ENCODE peak calls at places on chromosomes 1 and 21, in six cellular contexts. G, O, R, F, H and S are unnamed samples.

GRCh38 chr21:37675202-37675801 is 241.0 kb downstream of the KCNJ6 start:
- DNase-seq in R (peak; percentile 71), F (peak; percentile 45), H (peak; percentile 38), G (peak; percentile 42), O (peak; percentile 82), S (no peak)

GRCh38 chr21:43827015-43827611 is 37.7 kb downstream of the RRP1 start:
- DNase-seq in O (no peak), R (no peak), F (no peak), G (no peak), H (peak; percentile 55), S (no peak)

GRCh38 chr1:47201179-47201578 is 11.3 kb upstream of the PDZK1IP1 start:
- DNase-seq in O (no peak), G (no peak), H (peak; percentile 29), R (no peak), F (no peak), S (no peak)

GRCh38 chr1:230690101-230690500 is 23.8 kb downstream of the AGT start:
- DNase-seq in F (no peak), R (no peak), G (no peak), O (no peak), H (no peak), S (no peak)

GRCh38 chr1:206110161-206110560 is 7.0 kb downstream of the AVPR1B start:
- DNase-seq in R (no peak), H (no peak), O (no peak), G (no peak), F (no peak), S (no peak)

GRCh38 chr1:117928881-117929339 is 511 bp downstream of the GDAP2 start:
- DNase-seq in F (peak; percentile 67), O (peak; percentile 61), H (peak; percentile 63), G (peak; percentile 74), R (peak; percentile 54), S (peak; percentile 8)

GRCh38 chr21:38803075-38803474 is 2.7 kb upstream of the ETS2 start:
- DNase-seq in O (no peak), F (no peak), H (no peak), G (no peak), R (no peak), S (no peak)

GRCh38 chr1:223097713-223098112 is 45.3 kb downstream of the TLR5 start:
- DNase-seq in O (no peak), H (no peak), G (no peak), R (no peak), F (no peak), S (no peak)

GRCh38 chr1:23865543-23865930 is 2.6 kb downstream of the FUCA1 start:
- DNase-seq in H (peak; percentile 18), R (peak; percentile 36), O (no peak), G (no peak), F (peak; percentile 37), S (no peak)

GRCh38 chr1:63326473-63327380 is 4.4 kb downstream of the FOXD3 start:
- DNase-seq in H (peak; percentile 6), G (no peak), F (no peak), O (peak; percentile 51), R (no peak), S (no peak)

GRCh38 chr21:33042812-33043211 is 17.1 kb downstream of the OLIG2 start:
- DNase-seq in R (no peak), H (peak; percentile 97), G (no peak), O (no peak), F (no peak), S (no peak)

GRCh38 chr1:83583351-83584014 is 415.4 kb downstream of the TTLL7 start:
- DNase-seq in R (no peak), F (peak; percentile 20), H (no peak), O (peak; percentile 47), G (no peak), S (no peak)

GRCh38 chr1:107830546-107830945 is 134.4 kb downstream of the VAV3 start:
- DNase-seq in G (no peak), H (no peak), O (no peak), R (no peak), F (no peak), S (no peak)

GRCh38 chr21:42684109-42684916 is 30.9 kb downstream of the PDE9A start:
- DNase-seq in H (no peak), F (no peak), G (peak; percentile 67), R (no peak), O (no peak), S (no peak)

GRCh38 chr1:74161494-74161893 is 36.5 kb downstream of the LRRIQ3 start:
- DNase-seq in G (no peak), R (no peak), O (no peak), F (no peak), H (peak; percentile 87), S (no peak)

GRCh38 chr21:42437786-42438185 is 34.1 kb downstream of the UBASH3A start:
- DNase-seq in R (no peak), O (peak; percentile 56), F (no peak), G (no peak), H (peak; percentile 2), S (no peak)

GRCh38 chr1:151221616-151222015 is 23.3 kb downstream of the PIP5K1A start:
- DNase-seq in F (no peak), O (no peak), G (no peak), R (no peak), H (no peak), S (no peak)

GRCh38 chr1:151222130-151222529 is 23.8 kb downstream of the PIP5K1A start:
- DNase-seq in G (no peak), O (no peak), H (peak; percentile 33), R (no peak), F (no peak), S (no peak)
- H3K27ac ChIP-seq in G (no peak overlapping the region), O (no peak overlapping the region), H (no peak overlapping the region), R (no peak overlapping the region), F (no peak overlapping the region), S (no peak overlapping the region)

DNA sequence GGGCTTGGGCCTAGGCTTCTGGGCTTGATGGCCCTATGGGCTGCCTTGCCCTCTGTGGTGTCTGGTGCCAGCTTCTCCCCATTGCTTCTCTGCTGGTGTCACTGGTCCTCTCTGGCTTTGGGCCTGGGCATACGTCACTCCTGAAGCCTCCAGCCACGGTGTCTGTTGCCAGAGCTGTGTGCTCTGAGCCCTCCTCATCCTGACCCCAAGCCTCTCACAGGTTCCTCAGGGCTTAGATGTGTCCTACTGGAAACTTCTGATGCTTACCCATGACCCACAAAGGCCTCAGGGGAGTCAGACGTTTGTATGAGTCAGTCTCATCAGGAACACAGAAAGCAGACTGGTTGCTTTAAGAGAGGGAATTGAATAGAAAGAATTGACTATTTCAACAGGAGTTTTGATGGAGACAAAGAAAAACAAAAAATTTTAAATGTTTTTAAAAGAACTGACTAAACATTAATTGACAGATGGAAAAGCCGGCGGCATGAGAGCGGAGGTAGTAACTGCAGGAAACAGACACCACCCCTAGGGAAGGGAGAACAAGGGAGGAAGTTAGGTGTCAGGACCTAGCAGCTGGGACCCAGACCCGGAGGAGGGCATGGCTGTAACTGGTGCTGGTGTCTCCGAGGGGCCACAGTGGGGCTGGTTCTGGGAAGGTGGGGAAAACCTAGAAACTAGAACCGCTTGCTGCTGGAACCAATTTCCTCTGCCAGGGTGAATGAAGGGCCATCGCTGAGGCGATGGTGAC is 39.9 kb upstream of the CITED4 start:
- DNase-seq in R (no peak), F (no peak), O (peak; percentile 10), G (no peak), H (peak; percentile 77), S (no peak)
- H3K27ac ChIP-seq in R (no peak overlapping the region), F (no peak overlapping the region), O (no peak overlapping the region), G (no peak overlapping the region), H (no peak overlapping the region), S (no peak overlapping the region)

GRCh38 chr1:53890522-53890941 is 935 bp upstream of the YIPF1 start:
- DNase-seq in R (no peak), F (no peak), H (no peak), O (no peak), G (no peak), S (no peak)

GRCh38 chr1:53889304-53890298 is at the start of gene YIPF1:
- DNase-seq in R (peak; percentile 92), F (peak; percentile 93), H (peak; percentile 87), G (peak; percentile 86), O (peak; percentile 93), S (peak; percentile 88)

GRCh38 chr1:53891021-53891420 is 1.4 kb upstream of the YIPF1 start:
- DNase-seq in O (no peak), H (no peak), F (no peak), G (no peak), R (no peak), S (no peak)

GRCh38 chr1:53891678-53892077 is 2.1 kb upstream of the YIPF1 start:
- DNase-seq in O (no peak), R (no peak), G (no peak), F (no peak), H (no peak), S (no peak)

DNA sequence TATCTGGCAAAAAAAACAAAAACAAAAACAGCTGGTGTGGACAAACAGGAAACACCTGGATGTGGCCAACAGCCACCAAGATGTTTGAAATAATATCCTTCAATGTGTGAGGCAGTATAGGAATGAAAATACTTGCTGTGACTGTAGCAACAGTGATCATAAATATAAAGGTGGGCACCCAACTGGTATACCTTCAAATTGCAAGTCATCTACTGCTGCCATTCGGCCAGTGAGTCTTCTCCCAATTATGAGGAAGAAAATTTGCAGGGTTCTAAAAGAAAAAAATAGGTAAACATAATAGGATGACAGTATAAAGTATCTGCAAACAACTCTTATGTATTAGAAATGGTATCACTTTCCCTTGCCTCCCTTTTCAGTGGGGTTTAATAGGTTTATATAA is 881 bp downstream of the YIPF1 start:
- DNase-seq in R (no peak), H (no peak), F (no peak), G (no peak), O (no peak), S (no peak)
- H3K27ac ChIP-seq in R (peak overlapping the region; percentile 81), H (no peak overlapping the region), F (peak overlapping the region; percentile 84), G (no peak overlapping the region), O (no peak overlapping the region), S (peak overlapping the region; percentile 78)

GRCh38 chr1:116414364-116414763 is 41.3 kb downstream of the ATP1A1 start:
- DNase-seq in H (no peak), O (no peak), F (no peak), G (no peak), R (no peak), S (no peak)

GRCh38 chr1:116416854-116417513 is 43.9 kb downstream of the ATP1A1 start:
- DNase-seq in H (no peak), R (no peak), O (no peak), F (no peak), G (no peak), S (no peak)

GRCh38 chr1:116415200-116415698 is 42.2 kb downstream of the ATP1A1 start:
- DNase-seq in H (no peak), G (no peak), R (no peak), O (no peak), F (no peak), S (no peak)

GRCh38 chr1:116417678-116418077 is 44.6 kb downstream of the ATP1A1 start:
- DNase-seq in O (no peak), G (no peak), H (no peak), F (no peak), R (no peak), S (no peak)

DNA sequence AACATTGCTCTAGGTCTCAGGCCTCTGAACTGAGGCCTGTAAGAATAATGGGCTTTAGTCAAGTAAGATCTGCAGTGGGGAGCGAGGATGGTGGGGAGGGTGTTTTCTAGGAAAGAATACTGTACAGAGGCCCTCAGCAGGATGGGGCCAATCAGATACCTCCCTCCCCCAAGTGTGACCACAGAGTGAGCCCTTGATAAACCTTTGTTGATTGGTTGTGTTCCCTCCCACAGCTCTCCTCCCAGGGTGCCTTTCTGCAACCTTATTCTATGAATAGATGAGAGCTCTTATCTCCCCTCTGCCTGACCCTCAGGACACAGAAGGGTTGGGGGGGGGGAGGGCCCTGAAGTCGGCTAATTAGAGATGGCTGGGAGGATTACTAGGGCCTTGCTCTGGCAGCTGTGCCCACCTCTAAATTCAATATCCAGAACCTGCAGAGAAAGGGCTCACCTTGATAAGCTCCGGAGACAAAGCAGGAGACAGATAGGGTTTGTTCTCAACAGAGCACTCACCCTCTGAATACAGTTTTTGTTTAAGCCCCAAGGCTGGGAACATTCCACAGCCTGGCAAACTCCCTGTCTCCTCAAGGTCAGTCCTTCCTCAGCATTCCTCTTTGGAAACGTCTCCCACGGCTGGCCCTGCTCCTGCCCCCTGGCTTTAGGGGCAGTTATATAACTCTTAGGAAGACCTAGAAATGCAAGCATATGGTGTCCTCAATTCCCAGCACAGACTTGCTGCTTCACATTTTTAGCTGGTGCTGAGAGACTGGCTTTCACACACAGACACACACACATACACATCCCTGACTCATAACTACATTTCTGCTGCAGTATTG is 42.9 kb downstream of the ATP1A1 start:
- DNase-seq in G (no peak), R (no peak), H (peak; percentile 18), O (peak; percentile 55), F (no peak), S (no peak)
- H3K27ac ChIP-seq in G (no peak overlapping the region), R (peak overlapping the region; percentile 51), H (no peak overlapping the region), O (no peak overlapping the region), F (no peak overlapping the region), S (peak overlapping the region; percentile 60)